ENCODE peak calls at places on chromosomes 11 and 22, in four cellular contexts. One of them, this sample, is unnamed.

GRCh38 chr22:19517919-19518567 is 6.2 kb downstream of the CLDN5 start:
- DNase-seq in T follicular helper cell: no peak
- DNase-seq in CD4-positive, alpha-beta T cell: no peak
- DNase-seq in fibroblast of mammary gland: no peak
- DNase-seq in this sample: peak

GRCh38 chr22:48185656-48186055 is 1423.2 kb downstream of the TBC1D22A start:
- DNase-seq in T follicular helper cell: no peak
- DNase-seq in CD4-positive, alpha-beta T cell: no peak
- DNase-seq in fibroblast of mammary gland: no peak
- DNase-seq in this sample: no peak

GRCh38 chr11:73178092-73178539 is 36.0 kb upstream of the FCHSD2 start:
- DNase-seq in T follicular helper cell: peak
- DNase-seq in CD4-positive, alpha-beta T cell: peak
- DNase-seq in fibroblast of mammary gland: peak
- DNase-seq in this sample: peak

GRCh38 chr22:45768490-45768889 is 96.9 kb downstream of the ATXN10 start:
- DNase-seq in T follicular helper cell: no peak
- DNase-seq in CD4-positive, alpha-beta T cell: no peak
- DNase-seq in fibroblast of mammary gland: no peak
- DNase-seq in this sample: no peak

GRCh38 chr11:33259869-33260268 is 2.7 kb downstream of the HIPK3 start:
- DNase-seq in T follicular helper cell: no peak
- DNase-seq in CD4-positive, alpha-beta T cell: no peak
- DNase-seq in fibroblast of mammary gland: no peak
- DNase-seq in this sample: no peak

GRCh38 chr11:101129203-101129943 is at the start of gene PGR:
- DNase-seq in T follicular helper cell: no peak
- DNase-seq in CD4-positive, alpha-beta T cell: no peak
- DNase-seq in fibroblast of mammary gland: peak
- DNase-seq in this sample: no peak

GRCh38 chr11:119493712-119494111 is 70.7 kb upstream of the THY1 start:
- DNase-seq in T follicular helper cell: no peak
- DNase-seq in CD4-positive, alpha-beta T cell: no peak
- DNase-seq in fibroblast of mammary gland: no peak
- DNase-seq in this sample: no peak

GRCh38 chr22:21881841-21882753 is 14.7 kb upstream of the MAPK1 start:
- DNase-seq in T follicular helper cell: no peak
- DNase-seq in CD4-positive, alpha-beta T cell: no peak
- DNase-seq in fibroblast of mammary gland: no peak
- DNase-seq in this sample: no peak

GRCh38 chr11:72685560-72686480 is 11.6 kb upstream of the PDE2A start:
- DNase-seq in T follicular helper cell: no peak
- DNase-seq in CD4-positive, alpha-beta T cell: no peak
- DNase-seq in fibroblast of mammary gland: peak
- DNase-seq in this sample: no peak

GRCh38 chr22:37021710-37022482 is 2.4 kb downstream of the MPST start:
- DNase-seq in T follicular helper cell: peak
- DNase-seq in CD4-positive, alpha-beta T cell: peak
- DNase-seq in fibroblast of mammary gland: peak
- DNase-seq in this sample: no peak

GRCh38 chr11:95849087-95849825 is 59.0 kb downstream of the CEP57 start:
- DNase-seq in T follicular helper cell: no peak
- DNase-seq in CD4-positive, alpha-beta T cell: no peak
- DNase-seq in fibroblast of mammary gland: peak
- DNase-seq in this sample: peak

GRCh38 chr22:27880778-27881394 is 38.2 kb downstream of the PITPNB start:
- DNase-seq in T follicular helper cell: no peak
- DNase-seq in CD4-positive, alpha-beta T cell: no peak
- DNase-seq in fibroblast of mammary gland: peak
- DNase-seq in this sample: no peak

GRCh38 chr11:92129811-92130210 is 94.8 kb upstream of the FAT3 start:
- DNase-seq in T follicular helper cell: no peak
- DNase-seq in CD4-positive, alpha-beta T cell: no peak
- DNase-seq in fibroblast of mammary gland: no peak
- DNase-seq in this sample: no peak